ENCODE peak calls at places on chromosome 18, in six cellular contexts. W, M, U, Q, H and Z are unnamed samples.

GRCh38 chr18:35683021-35683420 is 101.5 kb downstream of the GALNT1 start:
- DNase-seq in W (no peak), M (no peak), U (no peak), Q (no peak), H (no peak), Z (no peak)

GRCh38 chr18:8041526-8042111 is 474.5 kb downstream of the PTPRM start:
- DNase-seq in W (no peak), M (no peak), U (no peak), Q (no peak), H (no peak), Z (no peak)

GRCh38 chr18:76524900-76525698 is 30.1 kb upstream of the ZNF516 start:
- DNase-seq in W (peak; percentile 81), M (no peak), U (no peak), Q (no peak), H (no peak), Z (no peak)

GRCh38 chr18:8724452-8724851 is 19.1 kb downstream of the MTCL1 start:
- DNase-seq in W (no peak), M (peak; percentile 79), U (no peak), Q (no peak), H (no peak), Z (no peak)

GRCh38 chr18:39799010-39799409 is 2156.0 kb upstream of the PIK3C3 start:
- DNase-seq in W (no peak), M (peak; percentile 75), U (no peak), Q (no peak), H (no peak), Z (no peak)

GRCh38 chr18:48859311-48860275 is 91.2 kb downstream of the SMAD7 start:
- DNase-seq in W (no peak), M (no peak), U (no peak), Q (peak; percentile 63), H (peak; percentile 27), Z (no peak)

GRCh38 chr18:48693625-48694262 is 154.9 kb downstream of the CTIF start:
- DNase-seq in W (no peak), M (no peak), U (no peak), Q (no peak), H (no peak), Z (no peak)

GRCh38 chr18:41829648-41830516 is 125.2 kb upstream of the PIK3C3 start:
- DNase-seq in W (no peak), M (no peak), U (no peak), Q (no peak), H (no peak), Z (no peak)

GRCh38 chr18:37297106-37297505 is 268.5 kb downstream of the CELF4 start:
- DNase-seq in W (no peak), M (no peak), U (no peak), Q (no peak), H (no peak), Z (no peak)

GRCh38 chr18:69948919-69949537 is 1.4 kb upstream of the CD226 start:
- DNase-seq in W (no peak), M (no peak), U (peak; percentile 24), Q (no peak), H (no peak), Z (peak; percentile 51)

GRCh38 chr18:79208882-79209281 is 139.7 kb downstream of the ATP9B start:
- DNase-seq in W (no peak), M (no peak), U (peak; percentile 48), Q (no peak), H (no peak), Z (no peak)

GRCh38 chr18:55120896-55121295 is 161.6 kb upstream of the CCDC68 start:
- DNase-seq in W (no peak), M (no peak), U (no peak), Q (no peak), H (no peak), Z (no peak)

GRCh38 chr18:10022365-10022764 is 108.5 kb downstream of the VAPA start:
- DNase-seq in W (no peak), M (no peak), U (no peak), Q (no peak), H (no peak), Z (no peak)

GRCh38 chr18:79457652-79458051 is 61.9 kb downstream of the NFATC1 start:
- DNase-seq in W (no peak), M (no peak), U (no peak), Q (no peak), H (no peak), Z (no peak)

GRCh38 chr18:49691177-49691608 is 122.1 kb downstream of the ACAA2 start:
- DNase-seq in W (no peak), M (peak; percentile 94), U (no peak), Q (no peak), H (no peak), Z (no peak)

GRCh38 chr18:79918089-79919011 is 33.1 kb downstream of the SLC66A2 start:
- DNase-seq in W (peak; percentile 13), M (no peak), U (no peak), Q (no peak), H (peak; percentile 11), Z (peak; percentile 24)

GRCh38 chr18:70422061-70422965 is 133.5 kb downstream of the SOCS6 start:
- DNase-seq in W (peak; percentile 41), M (peak; percentile 86), U (peak; percentile 64), Q (peak; percentile 18), H (peak; percentile 67), Z (no peak)

GRCh38 chr18:9792565-9793226 is 84.6 kb downstream of the RAB31 start:
- DNase-seq in W (no peak), M (no peak), U (no peak), Q (peak; percentile 28), H (peak; percentile 41), Z (peak; percentile 26)

GRCh38 chr18:31510319-31510718 is 12.3 kb downstream of the DSG2 start:
- DNase-seq in W (no peak), M (peak; percentile 90), U (no peak), Q (no peak), H (no peak), Z (no peak)

GRCh38 chr18:11761553-11761952 is 72.5 kb downstream of the GNAL start:
- DNase-seq in W (no peak), M (peak; percentile 32), U (no peak), Q (no peak), H (no peak), Z (no peak)

GRCh38 chr18:62420151-62420512 is 95.0 kb downstream of the TNFRSF11A start:
- DNase-seq in W (no peak), M (peak; percentile 54), U (no peak), Q (no peak), H (no peak), Z (no peak)

GRCh38 chr18:47932603-47933002 is 2.1 kb upstream of the SMAD2 start:
- DNase-seq in W (no peak), M (no peak), U (no peak), Q (no peak), H (no peak), Z (no peak)

GRCh38 chr18:35458677-35459441 is 38.9 kb downstream of the INO80C start:
- DNase-seq in W (peak; percentile 48), M (peak; percentile 56), U (peak; percentile 69), Q (peak; percentile 74), H (peak; percentile 55), Z (peak; percentile 27)

GRCh38 chr18:56329536-56329935 is 308.9 kb downstream of the TXNL1 start:
- DNase-seq in W (no peak), M (no peak), U (no peak), Q (no peak), H (no peak), Z (no peak)

GRCh38 chr18:31596081-31596872 is 4.6 kb downstream of the TTR start:
- DNase-seq in W (no peak), M (no peak), U (no peak), Q (no peak), H (no peak), Z (no peak)

GRCh38 chr18:79043288-79043687 is 25.9 kb upstream of the ATP9B start:
- DNase-seq in W (no peak), M (no peak), U (no peak), Q (no peak), H (no peak), Z (no peak)

GRCh38 chr18:4125246-4125938 is 329.7 kb downstream of the DLGAP1 start:
- DNase-seq in W (no peak), M (no peak), U (peak; percentile 14), Q (no peak), H (no peak), Z (no peak)

GRCh38 chr18:49170145-49170544 is 219.4 kb upstream of the SMAD7 start:
- DNase-seq in W (no peak), M (no peak), U (no peak), Q (no peak), H (no peak), Z (no peak)

GRCh38 chr18:22324191-22325131 is 93.3 kb downstream of the CTAGE1 start:
- DNase-seq in W (peak; percentile 58), M (peak; percentile 46), U (peak; percentile 74), Q (no peak), H (peak; percentile 71), Z (no peak)
- TF ChIP-seq CTCF in W (peak; percentile 11), M (peak; percentile 42), U (peak; percentile 52), Q (no peak), H (no peak), Z (no peak)

GRCh38 chr18:50806208-50806616 is 13.6 kb downstream of the MRO start:
- DNase-seq in W (no peak), M (no peak), U (peak; percentile 32), Q (no peak), H (no peak), Z (no peak)
- TF ChIP-seq CTCF in W (no peak), M (no peak), U (no peak), Q (no peak), H (no peak), Z (no peak)

GRCh38 chr18:27120246-27120645 is 64.9 kb downstream of the CHST9 start:
- DNase-seq in W (no peak), M (no peak), U (no peak), Q (no peak), H (no peak), Z (no peak)

GRCh38 chr18:27113358-27113757 is 71.8 kb downstream of the CHST9 start:
- DNase-seq in W (no peak), M (no peak), U (no peak), Q (no peak), H (no peak), Z (no peak)

GRCh38 chr18:27118964-27119363 is 66.1 kb downstream of the CHST9 start:
- DNase-seq in W (no peak), M (no peak), U (no peak), Q (no peak), H (no peak), Z (no peak)

GRCh38 chr18:27110319-27110718 is 74.8 kb downstream of the CHST9 start:
- DNase-seq in W (no peak), M (no peak), U (no peak), Q (no peak), H (no peak), Z (no peak)

GRCh38 chr18:27114842-27115241 is 70.3 kb downstream of the CHST9 start:
- DNase-seq in W (no peak), M (no peak), U (no peak), Q (no peak), H (no peak), Z (no peak)
- TF ChIP-seq CTCF in W (no peak), M (no peak), U (no peak), Q (no peak), H (no peak), Z (no peak)

DNA sequence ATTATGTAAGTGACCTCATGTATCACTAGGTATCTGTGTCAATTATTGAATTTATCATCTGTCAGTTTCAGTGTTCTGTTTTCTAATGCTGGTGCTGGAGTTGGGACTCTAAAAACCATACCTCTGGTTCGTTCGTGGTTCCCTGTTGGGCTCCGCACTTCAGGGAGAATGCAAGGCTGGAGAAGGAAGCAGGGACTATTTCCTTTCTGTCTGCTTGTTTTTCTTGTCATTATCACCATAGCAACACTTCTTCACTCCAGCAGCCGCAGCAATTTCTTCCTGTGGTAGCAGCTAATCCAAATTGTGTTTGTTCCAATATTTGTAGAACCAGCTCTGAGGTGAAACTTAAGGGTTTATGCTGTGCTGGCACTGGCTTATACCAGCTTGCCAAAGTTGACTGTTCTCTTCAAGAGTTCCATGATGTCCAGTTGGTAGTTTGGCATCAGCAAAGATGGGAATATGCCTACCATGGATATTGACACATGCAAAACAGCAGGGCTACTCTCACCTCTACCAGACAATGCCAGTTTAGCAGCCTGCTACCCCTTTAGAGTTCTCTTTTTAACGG is 301.4 kb upstream of the SYT4 start:
- DNase-seq in W (no peak), M (no peak), U (no peak), Q (no peak), H (no peak), Z (no peak)
- TF ChIP-seq CTCF in W (no peak), M (no peak), U (no peak), Q (no peak), H (no peak), Z (no peak)